ENCODE peak calls at places on chromosome 19, in ten cellular contexts. E, U, M, V, L, G, A, S, R and F are unnamed samples.

GRCh38 chr19:33064778-33065550 is at the start of gene RHPN2:
- DNase-seq in E (peak), U (peak), M (peak), V (peak), L (peak), G (peak), A (no peak), S (peak), R (peak), F (no peak)

GRCh38 chr19:18379803-18380747 is 5.9 kb upstream of the GDF15 start:
- DNase-seq in E (peak), U (peak), M (no peak), V (peak), L (peak), G (peak), A (peak), S (peak), R (peak), F (no peak)

GRCh38 chr19:39154084-39154625 is 28.6 kb downstream of the PAK4 start:
- DNase-seq in E (no peak), U (no peak), M (no peak), V (no peak), L (no peak), G (no peak), A (no peak), S (no peak), R (no peak), F (no peak)

GRCh38 chr19:12200020-12200419 is 37.1 kb downstream of the ZNF136 start:
- DNase-seq in E (no peak), U (no peak), M (no peak), V (no peak), L (no peak), G (no peak), A (no peak), S (no peak), R (no peak), F (no peak)

GRCh38 chr19:12828494-12828893 is 5.9 kb downstream of the RTBDN start:
- DNase-seq in E (no peak), U (peak), M (no peak), V (peak), L (no peak), G (no peak), A (no peak), S (no peak), R (peak), F (peak)

GRCh38 chr19:12159773-12160414 is 3.0 kb upstream of the ZNF136 start:
- DNase-seq in E (no peak), U (no peak), M (no peak), V (no peak), L (no peak), G (no peak), A (no peak), S (no peak), R (peak), F (no peak)

GRCh38 chr19:1214862-1215731 is 9.5 kb downstream of the STK11 start:
- DNase-seq in E (no peak), U (no peak), M (no peak), V (no peak), L (peak), G (peak), A (peak), S (peak), R (no peak), F (no peak)

GRCh38 chr19:11324748-11325389 is 14.6 kb downstream of the RAB3D start:
- DNase-seq in E (no peak), U (peak), M (no peak), V (no peak), L (no peak), G (no peak), A (no peak), S (no peak), R (no peak), F (no peak)

GRCh38 chr19:39003188-39003587 is 27.6 kb upstream of the FBXO17 start:
- DNase-seq in E (no peak), U (no peak), M (no peak), V (no peak), L (no peak), G (no peak), A (no peak), S (no peak), R (no peak), F (no peak)

GRCh38 chr19:42422092-42422575 is 5.1 kb downstream of the LIPE start:
- DNase-seq in E (no peak), U (no peak), M (no peak), V (no peak), L (no peak), G (peak), A (peak), S (peak), R (no peak), F (no peak)

GRCh38 chr19:55275851-55276719 is 3.8 kb downstream of the HSPBP1 start:
- DNase-seq in E (no peak), U (no peak), M (no peak), V (no peak), L (no peak), G (no peak), A (no peak), S (no peak), R (no peak), F (no peak)

GRCh38 chr19:58538257-58539168 is 5.4 kb upstream of the TRIM28 start:
- DNase-seq in E (no peak), U (peak), M (no peak), V (no peak), L (peak), G (peak), A (no peak), S (peak), R (peak), F (no peak)

GRCh38 chr19:4337906-4338440 is 654 bp downstream of the STAP2 start:
- DNase-seq in E (no peak), U (peak), M (no peak), V (peak), L (no peak), G (no peak), A (no peak), S (peak), R (no peak), F (no peak)

DNA sequence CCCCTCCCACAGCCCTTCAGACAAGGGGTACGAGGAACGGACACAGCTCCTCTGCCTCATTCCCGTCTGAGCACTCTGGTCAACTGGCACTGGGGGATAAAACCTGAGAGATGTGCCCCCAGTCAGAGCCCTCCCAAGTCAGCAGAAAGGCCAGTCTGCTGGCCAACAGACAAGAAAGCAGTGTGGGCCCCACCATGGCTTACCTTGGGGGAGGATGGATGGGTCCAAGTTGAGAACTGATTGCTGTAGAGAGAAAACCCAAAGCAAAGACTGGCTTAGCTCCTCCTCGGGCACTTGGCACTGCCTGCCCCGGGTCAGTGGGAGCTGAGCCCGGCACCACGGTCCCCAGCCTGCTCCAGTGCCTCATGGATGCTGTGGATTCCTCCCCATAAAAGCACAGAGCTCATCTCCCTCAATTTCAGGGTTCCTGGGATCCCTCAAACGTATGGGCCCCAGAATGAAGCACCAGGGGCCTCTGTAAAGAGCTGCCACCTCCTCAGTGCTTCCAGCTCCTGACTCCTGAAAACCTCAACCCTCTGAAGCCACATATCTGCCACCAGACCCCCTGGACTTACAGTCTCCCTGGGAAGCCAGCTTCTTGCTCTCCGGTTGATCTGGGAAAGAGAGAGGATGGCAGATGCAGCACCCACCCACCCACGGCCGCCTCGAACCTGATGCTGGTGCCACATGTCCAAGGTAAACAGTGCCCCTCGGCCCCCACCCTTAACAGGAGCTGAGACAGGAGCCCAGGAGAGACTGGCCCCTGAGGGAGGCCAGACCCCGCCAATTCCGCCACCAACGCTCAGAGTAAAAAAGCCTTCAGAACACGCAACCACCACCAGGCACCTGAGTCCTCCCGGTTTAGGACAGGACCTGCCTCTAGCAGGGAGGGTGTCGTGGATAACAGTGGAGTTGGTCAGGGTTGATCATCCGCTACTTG is 3.3 kb downstream of the KHSRP start:
- DNase-seq in E (no peak), U (no peak), M (no peak), V (no peak), L (no peak), G (no peak), A (no peak), S (no peak), R (no peak), F (no peak)
- H3K27ac ChIP-seq in E (no peak), U (peak), M (no peak), V (no peak), L (no peak), G (no peak), A (no peak), S (no peak), R (no peak), F (no peak)

DNA sequence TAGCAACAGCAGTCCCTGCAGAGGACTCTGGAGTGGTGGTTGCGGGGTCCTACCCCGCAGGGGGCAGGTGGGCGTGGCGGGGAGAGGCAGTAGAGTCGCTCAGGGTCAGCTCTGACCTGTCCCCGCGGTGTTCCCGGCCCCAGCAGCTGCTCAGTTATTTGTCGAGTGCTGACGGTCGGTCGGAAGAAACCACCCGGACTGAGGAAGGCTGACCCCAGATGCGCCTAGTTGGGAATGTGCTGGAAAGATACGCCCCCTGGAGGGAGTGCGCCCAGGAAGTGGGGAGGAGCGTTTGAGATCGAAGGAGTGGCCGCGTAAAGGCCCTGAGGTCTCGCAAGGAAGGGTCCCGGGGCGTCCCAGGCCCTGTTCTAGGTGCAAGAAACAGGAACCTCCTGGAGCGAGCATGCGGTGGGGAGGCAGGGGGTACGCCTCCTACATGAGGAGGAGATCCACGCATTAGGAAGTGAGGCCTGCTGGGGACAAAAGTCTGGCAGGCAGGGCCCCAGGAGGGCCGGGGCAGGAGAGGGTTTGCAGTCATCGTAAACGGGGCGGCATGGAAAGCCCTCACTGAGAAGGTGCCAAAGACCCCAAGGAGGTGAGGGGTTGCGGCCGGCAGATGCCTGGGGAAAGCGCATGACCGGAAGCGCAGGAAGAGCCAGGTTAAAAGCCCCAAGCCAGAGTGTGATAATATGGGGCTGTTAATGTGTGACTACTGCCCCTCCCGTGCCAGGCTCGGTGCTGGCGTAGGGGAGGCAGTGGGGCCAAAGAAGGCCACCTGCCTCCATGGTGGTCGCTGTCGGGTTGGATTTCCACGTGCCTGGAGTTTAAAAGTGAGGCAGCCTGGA is 9.1 kb downstream of the CCDC8 start:
- DNase-seq in E (peak), U (peak), M (no peak), V (peak), L (peak), G (peak), A (no peak), S (peak), R (peak), F (no peak)
- TF ChIP-seq CTCF in E (peak), U (peak), M (no peak), V (peak), L (peak), G (no peak), A (no peak), S (no peak), R (no peak), F (no peak)

GRCh38 chr19:51090471-51090870 is 7.8 kb upstream of the KLK14 start:
- DNase-seq in E (no peak), U (no peak), M (no peak), V (no peak), L (no peak), G (no peak), A (no peak), S (no peak), R (no peak), F (no peak)
- H3K27ac ChIP-seq in E (no peak), U (no peak), M (no peak), V (no peak), L (no peak), G (no peak), A (no peak), S (no peak), R (no peak), F (no peak)

GRCh38 chr19:34256835-34257558 is 2.6 kb downstream of the GARRE1 start:
- DNase-seq in E (no peak), U (no peak), M (no peak), V (no peak), L (no peak), G (no peak), A (no peak), S (no peak), R (no peak), F (no peak)

GRCh38 chr19:34259367-34259865 is 5.1 kb downstream of the GARRE1 start:
- DNase-seq in E (peak), U (no peak), M (no peak), V (no peak), L (no peak), G (no peak), A (no peak), S (no peak), R (no peak), F (no peak)

GRCh38 chr19:34255546-34255945 is 1.2 kb downstream of the GARRE1 start:
- DNase-seq in E (no peak), U (no peak), M (no peak), V (no peak), L (no peak), G (no peak), A (no peak), S (no peak), R (no peak), F (no peak)

GRCh38 chr19:34254552-34255432 is at the start of gene GARRE1:
- DNase-seq in E (peak), U (peak), M (peak), V (peak), L (peak), G (peak), A (no peak), S (peak), R (peak), F (peak)

DNA sequence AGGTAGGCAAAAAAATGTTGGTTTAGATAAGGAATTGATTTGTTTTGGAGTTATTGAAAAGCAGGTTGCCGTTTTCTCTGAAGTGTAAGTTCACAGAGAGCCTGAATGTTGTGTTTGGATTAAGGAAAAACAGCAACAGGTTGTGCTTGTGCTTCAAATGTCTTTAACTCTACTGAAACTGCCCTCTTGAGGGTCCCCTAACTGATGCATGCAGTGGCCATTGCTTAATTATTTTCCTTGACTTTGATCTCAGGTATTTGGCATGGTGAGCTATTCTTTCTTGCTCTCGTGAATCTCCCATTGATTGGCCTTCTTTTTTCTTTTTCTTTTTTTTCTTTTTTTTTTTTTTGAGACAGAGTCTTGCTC is 3.2 kb downstream of the GARRE1 start:
- DNase-seq in E (no peak), U (no peak), M (no peak), V (no peak), L (no peak), G (no peak), A (no peak), S (no peak), R (no peak), F (no peak)
- TF ChIP-seq CTCF in E (no peak), U (no peak), M (no peak), V (no peak), L (no peak), G (no peak), A (no peak), S (no peak), R (no peak), F (no peak)

GRCh38 chr19:40441719-40442253 is 2.3 kb downstream of the SERTAD3 start:
- DNase-seq in E (no peak), U (no peak), M (no peak), V (no peak), L (no peak), G (no peak), A (no peak), S (no peak), R (no peak), F (no peak)
- H3K27ac ChIP-seq in E (no peak), U (peak), M (no peak), V (peak), L (no peak), G (peak), A (peak), S (peak), R (no peak), F (no peak)

GRCh38 chr19:29771708-29772415 is 39.9 kb upstream of the CCNE1 start:
- DNase-seq in E (peak), U (peak), M (peak), V (peak), L (no peak), G (peak), A (no peak), S (peak), R (peak), F (no peak)
- TF ChIP-seq CTCF in E (peak), U (peak), M (no peak), V (peak), L (peak), G (peak), A (peak), S (peak), R (peak), F (peak)